ENCODE peak calls at places on chromosome 3, in six cellular contexts. J, I, W, Q, T and V are unnamed samples.

GRCh38 chr3:32432711-32433530 is 41.3 kb downstream of the CMTM7 start:
- DNase-seq in J (no peak), I (no peak), W (no peak), Q (peak), T (no peak), V (peak)

GRCh38 chr3:160078533-160078932 is 89.9 kb downstream of the IL12A start:
- DNase-seq in J (no peak), I (no peak), W (no peak), Q (no peak), T (no peak), V (no peak)

GRCh38 chr3:82177774-82178173 is 416.3 kb upstream of the GBE1 start:
- DNase-seq in J (no peak), I (no peak), W (no peak), Q (no peak), T (no peak), V (no peak)

GRCh38 chr3:188788621-188789081 is 383.1 kb upstream of the TPRG1 start:
- DNase-seq in J (no peak), I (no peak), W (peak), Q (peak), T (no peak), V (no peak)

GRCh38 chr3:141289228-141289772 is 57.7 kb downstream of the PXYLP1 start:
- DNase-seq in J (no peak), I (no peak), W (no peak), Q (no peak), T (no peak), V (no peak)

GRCh38 chr3:114745322-114746240 is 401.5 kb downstream of the ZBTB20 start:
- DNase-seq in J (no peak), I (no peak), W (peak), Q (peak), T (no peak), V (no peak)

GRCh38 chr3:151265866-151266265 is 12.5 kb downstream of the P2RY14 start:
- DNase-seq in J (no peak), I (peak), W (no peak), Q (no peak), T (no peak), V (no peak)

GRCh38 chr3:124818398-124819150 is 68.6 kb downstream of the ITGB5 start:
- DNase-seq in J (no peak), I (no peak), W (no peak), Q (peak), T (no peak), V (no peak)

GRCh38 chr3:72820405-72820804 is 27.8 kb downstream of the SHQ1 start:
- DNase-seq in J (peak), I (no peak), W (peak), Q (peak), T (no peak), V (no peak)

GRCh38 chr3:120684896-120685295 is 2.9 kb upstream of the HGD start:
- DNase-seq in J (no peak), I (no peak), W (no peak), Q (no peak), T (no peak), V (no peak)

GRCh38 chr3:151900460-151900859 is 27.0 kb downstream of the SUCNR1 start:
- DNase-seq in J (no peak), I (no peak), W (no peak), Q (no peak), T (no peak), V (no peak)

GRCh38 chr3:184188080-184188479 is 2.1 kb downstream of the ABCF3 start:
- DNase-seq in J (no peak), I (no peak), W (no peak), Q (no peak), T (no peak), V (no peak)

GRCh38 chr3:17964113-17964512 is 221.7 kb upstream of the TBC1D5 start:
- DNase-seq in J (no peak), I (no peak), W (no peak), Q (no peak), T (no peak), V (no peak)

GRCh38 chr3:141648055-141648910 is 89.8 kb upstream of the RNF7 start:
- DNase-seq in J (no peak), I (no peak), W (no peak), Q (no peak), T (no peak), V (no peak)

GRCh38 chr3:114697441-114697840 is 403.6 kb downstream of the TIGIT start:
- DNase-seq in J (no peak), I (no peak), W (peak), Q (no peak), T (no peak), V (no peak)

GRCh38 chr3:104909188-104909587 is 457.5 kb upstream of the ALCAM start:
- DNase-seq in J (no peak), I (no peak), W (peak), Q (peak), T (no peak), V (no peak)

GRCh38 chr3:49500408-49501257 is 30.6 kb downstream of the DAG1 start:
- DNase-seq in J (peak), I (peak), W (peak), Q (peak), T (peak), V (no peak)

GRCh38 chr3:123138819-123139517 is 62.8 kb upstream of the SEC22A start:
- DNase-seq in J (no peak), I (no peak), W (no peak), Q (no peak), T (no peak), V (no peak)

GRCh38 chr3:119492128-119492527 is 6.2 kb upstream of the TIMMDC1 start:
- DNase-seq in J (no peak), I (no peak), W (no peak), Q (no peak), T (no peak), V (no peak)

GRCh38 chr3:119492810-119493209 is 5.5 kb upstream of the TIMMDC1 start:
- DNase-seq in J (no peak), I (no peak), W (no peak), Q (no peak), T (no peak), V (no peak)

GRCh38 chr3:119498188-119498987 is at the start of gene TIMMDC1:
- DNase-seq in J (peak), I (peak), W (peak), Q (peak), T (peak), V (peak)

GRCh38 chr3:119497824-119498187 is 541 bp upstream of the TIMMDC1 start:
- DNase-seq in J (peak), I (no peak), W (peak), Q (peak), T (no peak), V (no peak)

DNA sequence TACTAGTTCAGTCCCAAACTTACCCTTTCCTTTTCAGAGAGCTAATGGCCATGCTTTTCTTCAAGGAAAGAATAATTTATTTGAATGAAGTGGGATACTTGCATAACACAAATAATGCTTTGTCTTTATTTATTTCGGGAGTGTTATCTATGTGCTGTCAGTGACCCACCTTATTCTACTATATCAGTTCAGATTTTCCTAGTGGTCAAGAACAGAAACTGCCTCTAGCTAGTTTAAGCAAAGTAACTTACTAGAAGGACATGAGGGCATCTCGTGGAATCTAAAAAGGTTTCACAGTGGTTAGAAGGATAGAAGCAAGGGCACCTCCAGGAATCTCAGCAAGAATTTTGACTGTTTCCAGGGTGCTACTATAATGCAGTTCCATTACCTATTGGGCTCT is 3.8 kb upstream of the TIMMDC1 start:
- DNase-seq in J (no peak), I (no peak), W (no peak), Q (no peak), T (no peak), V (no peak)
- TF ChIP-seq CTCF in J (no peak), I (no peak), W (peak), Q (no peak), T (no peak), V (no peak)

DNA sequence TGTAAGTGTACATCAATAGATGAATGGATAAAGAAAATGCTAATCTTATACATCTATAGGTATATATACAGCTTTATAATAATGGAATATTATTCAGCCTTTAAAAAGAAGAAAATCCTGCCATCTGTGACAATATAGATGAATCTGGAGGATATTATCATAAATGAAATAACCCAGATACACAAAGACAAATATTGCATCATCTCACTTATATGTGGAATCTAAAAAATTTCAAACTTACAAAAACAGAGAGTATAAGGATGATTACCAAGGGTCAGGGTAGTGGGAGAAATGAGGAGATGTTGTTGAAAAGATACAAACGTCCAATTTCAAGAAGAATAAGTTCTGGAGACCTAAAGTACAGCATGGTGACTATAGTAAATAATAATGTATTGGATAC is 85.4 kb upstream of the AGTR1 start:
- DNase-seq in J (no peak), I (no peak), W (no peak), Q (no peak), T (no peak), V (no peak)
- TF ChIP-seq CTCF in J (no peak), I (no peak), W (no peak), Q (no peak), T (no peak), V (no peak)

GRCh38 chr3:127406309-127407025 is 118.6 kb upstream of the PRR20G start:
- DNase-seq in J (no peak), I (no peak), W (peak), Q (peak), T (no peak), V (no peak)
- TF ChIP-seq CTCF in J (no peak), I (no peak), W (peak), Q (peak), T (no peak), V (no peak)

GRCh38 chr3:133388696-133389095 is 11.2 kb upstream of the BFSP2 start:
- DNase-seq in J (no peak), I (no peak), W (no peak), Q (no peak), T (no peak), V (no peak)

GRCh38 chr3:133383175-133383574 is 16.7 kb upstream of the BFSP2 start:
- DNase-seq in J (no peak), I (no peak), W (peak), Q (no peak), T (no peak), V (no peak)

GRCh38 chr3:133387341-133387740 is 12.5 kb upstream of the BFSP2 start:
- DNase-seq in J (no peak), I (no peak), W (no peak), Q (no peak), T (no peak), V (no peak)

GRCh38 chr3:133384331-133385027 is 15.4 kb upstream of the BFSP2 start:
- DNase-seq in J (peak), I (peak), W (peak), Q (peak), T (no peak), V (peak)

GRCh38 chr3:133386876-133387275 is 13.0 kb upstream of the BFSP2 start:
- DNase-seq in J (no peak), I (no peak), W (no peak), Q (no peak), T (no peak), V (no peak)
- TF ChIP-seq CTCF in J (no peak), I (no peak), W (no peak), Q (no peak), T (no peak), V (no peak)